ENCODE peak calls at places on chromosomes 6 and 20, in five cellular contexts. R is transverse colon, S is ovary, H is neuronal stem cell, N is GM23338. J is an unnamed sample. For H3K4me1, the result is how much of the 10 kb centered on the place peaks cover.

GRCh38 chr20:53387983-53388675 is 205.5 kb downstream of the ZNF217 start:
- DNase-seq in R (no peak), N (no peak), S (no peak), H (no peak), J (no peak)

GRCh38 chr20:37230200-37230599 is 31.4 kb downstream of the GHRH start:
- DNase-seq in N (no peak), H (no peak), R (no peak), S (no peak), J (no peak)

GRCh38 chr20:44811150-44811685 is 872 bp upstream of the RIMS4 start:
- DNase-seq in R (no peak), N (no peak), S (no peak), H (no peak), J (no peak)

GRCh38 chr20:5085380-5085779 is 34.4 kb downstream of the PCNA start:
- DNase-seq in R (peak), N (no peak), H (no peak), S (no peak), J (no peak)

GRCh38 chr6:20797597-20797996 is 263.3 kb downstream of the CDKAL1 start:
- DNase-seq in N (no peak), H (no peak), R (no peak), S (no peak), J (no peak)

GRCh38 chr6:129141499-129141898 is 258.6 kb downstream of the LAMA2 start:
- DNase-seq in H (no peak), S (no peak), N (no peak), R (no peak), J (no peak)

GRCh38 chr20:23654005-23654404 is 16.2 kb upstream of the CST3 start:
- DNase-seq in H (no peak), R (no peak), N (no peak), S (no peak), J (no peak)

GRCh38 chr6:113148576-113148975 is 708.6 kb upstream of the MARCKS start:
- DNase-seq in S (no peak), N (no peak), R (no peak), H (no peak), J (no peak)

GRCh38 chr20:57131601-57132391 is 134.6 kb downstream of the BMP7 start:
- DNase-seq in N (no peak), R (no peak), S (no peak), H (no peak), J (no peak)

GRCh38 chr6:163354085-163354484 is 60.4 kb upstream of the QKI start:
- DNase-seq in R (no peak), S (no peak), H (no peak), N (no peak), J (no peak)

GRCh38 chr6:88565836-88566235 is 397.6 kb downstream of the RNGTT start:
- DNase-seq in S (no peak), H (no peak), R (no peak), N (no peak), J (no peak)

GRCh38 chr20:10673176-10673830 is 496 bp downstream of the JAG1 start:
- DNase-seq in R (peak), N (peak), H (no peak), S (peak), J (no peak)

GRCh38 chr6:95159557-95159956 is 417.8 kb upstream of the MANEA start:
- DNase-seq in H (no peak), N (no peak), R (no peak), S (no peak), J (no peak)

GRCh38 chr6:1371933-1372332 is 17.4 kb upstream of the FOXF2 start:
- DNase-seq in H (no peak), R (no peak), S (no peak), N (no peak), J (no peak)

GRCh38 chr20:16864958-16865357 is 116.8 kb downstream of the OTOR start:
- DNase-seq in S (no peak), H (no peak), R (no peak), N (no peak), J (no peak)

GRCh38 chr6:128508588-128509296 is 11.7 kb downstream of the PTPRK start:
- DNase-seq in S (no peak), R (no peak), N (no peak), H (no peak), J (peak)

GRCh38 chr6:100889351-100889750 is 8.2 kb upstream of the ASCC3 start:
- DNase-seq in S (no peak), R (no peak), H (no peak), N (no peak), J (no peak)

GRCh38 chr20:16368645-16369292 is 204.5 kb downstream of the KIF16B start:
- DNase-seq in S (no peak), N (peak), R (no peak), H (no peak), J (no peak)

GRCh38 chr6:17932362-17932852 is 55.0 kb downstream of the KIF13A start:
- DNase-seq in R (no peak), N (no peak), H (no peak), S (peak), J (peak)

GRCh38 chr6:17928514-17929430 is 58.7 kb downstream of the KIF13A start:
- DNase-seq in R (no peak), N (no peak), S (no peak), H (no peak), J (peak)

GRCh38 chr6:17930321-17930993 is 57.0 kb downstream of the KIF13A start:
- DNase-seq in N (no peak), S (no peak), H (no peak), R (no peak), J (no peak)

GRCh38 chr6:17927705-17928104 is 59.7 kb downstream of the KIF13A start:
- DNase-seq in R (no peak), H (no peak), S (no peak), N (no peak), J (no peak)

DNA sequence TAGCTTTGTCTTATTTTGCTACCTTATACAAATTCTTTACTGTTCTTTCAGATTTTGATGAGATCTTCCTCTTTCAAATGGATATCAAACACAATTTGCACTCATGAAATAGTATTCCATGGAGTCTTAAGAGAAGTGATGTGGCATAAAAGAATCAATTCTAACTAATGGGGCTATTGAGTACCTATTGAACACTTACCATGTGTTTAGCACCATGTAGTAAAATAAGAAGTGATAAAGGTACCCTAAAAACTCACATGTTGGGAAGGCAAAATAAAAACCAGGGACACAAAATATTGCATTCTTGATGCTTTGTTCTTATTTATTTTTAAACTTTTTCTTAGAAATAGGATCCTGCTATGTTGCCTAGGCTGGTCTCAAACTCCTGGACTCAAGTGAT is 56.2 kb downstream of the KIF13A start:
- DNase-seq in R (no peak), N (no peak), H (no peak), S (no peak), J (no peak)
- H3K4me1 ChIP-seq in R (under half), N (under half), H (under half), S (under half), J (half or more)

GRCh38 chr6:13352165-13352564 is 23.8 kb upstream of the TBC1D7 start:
- DNase-seq in R (no peak), S (no peak), H (no peak), N (no peak), J (no peak)

GRCh38 chr6:13357551-13358075 is 29.3 kb upstream of the TBC1D7 start:
- DNase-seq in H (no peak), R (no peak), S (no peak), N (peak), J (peak)

GRCh38 chr6:13355969-13356368 is 27.6 kb upstream of the TBC1D7 start:
- DNase-seq in S (no peak), R (no peak), N (no peak), H (no peak), J (no peak)

GRCh38 chr6:13355043-13355945 is 27.0 kb upstream of the TBC1D7 start:
- DNase-seq in N (no peak), R (no peak), S (no peak), H (no peak), J (peak)

DNA sequence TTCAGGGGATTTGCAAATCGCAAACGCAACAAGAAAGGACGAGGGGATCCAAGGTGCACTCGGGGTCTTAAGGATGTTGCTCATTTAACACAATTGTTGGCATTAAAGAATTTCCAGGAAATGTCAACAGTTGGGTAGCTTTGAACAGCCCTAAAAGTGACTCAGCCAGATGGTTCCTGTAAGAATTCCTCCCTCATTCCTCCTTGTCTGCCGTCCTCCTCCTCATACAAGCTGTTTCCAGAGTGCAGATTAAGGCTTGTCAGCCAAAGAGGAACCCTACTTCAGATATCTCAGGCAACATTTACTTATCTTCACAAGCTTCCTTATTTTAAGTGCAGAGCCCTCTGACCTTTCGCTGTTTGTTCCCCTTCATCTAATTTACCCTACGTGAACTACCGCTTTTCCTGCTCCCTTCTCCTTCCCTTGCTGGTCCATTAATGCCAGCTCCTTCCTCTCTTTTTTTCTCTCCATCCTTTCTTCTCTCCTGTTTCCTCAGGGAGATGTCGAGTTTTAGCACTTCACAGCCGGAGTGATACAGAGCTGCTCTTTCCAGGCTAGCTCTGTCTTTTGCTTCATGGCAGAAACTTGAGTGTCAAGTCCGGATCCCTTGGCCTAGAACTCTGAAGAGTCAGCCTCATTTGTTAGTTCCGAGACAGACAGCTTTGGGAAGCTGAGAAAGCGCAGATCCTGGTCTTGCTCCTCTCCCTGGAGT is 26.1 kb upstream of the TBC1D7 start:
- DNase-seq in R (no peak), H (no peak), N (no peak), S (no peak), J (peak)
- H3K27ac ChIP-seq in R (peak), H (no peak), N (no peak), S (no peak), J (peak)

GRCh38 chr20:576156-576555 is 32.6 kb upstream of the CSNK2A1 start:
- DNase-seq in H (no peak), S (no peak), R (no peak), N (no peak), J (no peak)

GRCh38 chr20:574297-574942 is 30.8 kb upstream of the CSNK2A1 start:
- DNase-seq in R (no peak), H (no peak), S (no peak), N (peak), J (no peak)

GRCh38 chr20:575230-575629 is 31.6 kb upstream of the CSNK2A1 start:
- DNase-seq in N (peak), S (no peak), H (no peak), R (no peak), J (no peak)

GRCh38 chr20:573414-574296 is 30.1 kb upstream of the CSNK2A1 start:
- DNase-seq in R (no peak), H (no peak), S (no peak), N (no peak), J (no peak)

DNA sequence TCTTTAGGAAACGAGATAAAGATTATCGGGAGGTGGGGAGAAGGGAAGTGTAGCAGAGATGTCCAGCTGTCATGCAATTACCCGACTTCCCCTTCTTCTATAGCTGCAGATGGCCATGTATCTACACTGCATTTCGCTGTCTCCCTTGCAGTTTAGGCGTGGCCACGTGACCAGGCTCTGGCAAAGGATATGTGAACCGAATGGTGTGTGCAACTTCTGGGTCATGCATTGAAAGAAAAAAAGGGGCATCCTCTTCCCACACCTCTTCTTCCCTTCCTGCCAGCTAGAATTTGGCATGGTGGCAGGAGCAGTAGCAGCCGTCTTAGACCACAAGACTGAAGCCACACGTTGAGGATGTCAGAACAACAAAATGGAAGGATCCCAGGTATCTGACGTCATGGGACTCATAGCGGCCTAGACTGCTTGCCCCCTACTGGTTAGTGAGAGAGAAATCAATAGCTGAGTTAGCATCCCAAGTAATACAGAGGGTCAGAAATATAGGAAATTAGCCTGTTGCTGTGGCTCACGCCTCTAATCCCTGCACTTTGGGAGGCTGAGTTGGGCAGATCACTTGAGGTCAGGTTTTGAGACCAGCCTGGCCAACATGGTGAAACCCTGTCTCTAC is 32.8 kb downstream of the TCF15 start:
- DNase-seq in N (peak), H (no peak), R (no peak), S (no peak), J (no peak)
- H3K4me3 ChIP-seq in N (no peak), H (no peak), R (no peak), S (no peak), J (no peak)

DNA sequence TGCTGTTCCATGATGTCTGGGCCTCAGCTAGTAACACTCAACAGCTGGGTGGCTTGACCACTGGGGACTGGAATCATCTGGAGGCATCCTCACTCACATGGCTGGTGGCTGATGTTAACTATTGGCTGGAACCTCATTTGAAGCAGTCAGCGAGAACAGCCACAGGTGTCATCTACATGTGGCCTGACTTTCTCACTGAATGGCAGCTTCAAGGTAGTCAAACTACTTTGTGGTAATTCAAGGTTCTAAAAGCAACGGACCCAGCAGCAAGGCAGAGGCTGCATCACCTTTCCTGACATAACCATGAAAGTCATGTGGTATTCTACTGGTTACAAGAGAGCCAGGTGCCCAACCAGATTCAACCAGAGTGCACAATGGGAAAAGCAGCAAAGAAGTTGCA is 115.9 kb upstream of the DST start:
- DNase-seq in H (no peak), S (no peak), N (no peak), R (no peak), J (no peak)
- H3K4me1 ChIP-seq in H (under half), S (under half), N (half or more), R (under half), J (under half)

GRCh38 chr20:59157064-59157463 is 6.6 kb upstream of the ZNF831 start:
- DNase-seq in H (no peak), S (no peak), N (no peak), R (no peak), J (no peak)

GRCh38 chr20:59157961-59158541 is 5.6 kb upstream of the ZNF831 start:
- DNase-seq in R (no peak), N (peak), H (no peak), S (no peak), J (no peak)

GRCh38 chr20:59158673-59159072 is 4.9 kb upstream of the ZNF831 start:
- DNase-seq in R (no peak), H (no peak), N (no peak), S (no peak), J (no peak)

GRCh38 chr20:59159822-59160740 is 3.5 kb upstream of the ZNF831 start:
- DNase-seq in H (no peak), S (no peak), R (peak), N (no peak), J (no peak)

DNA sequence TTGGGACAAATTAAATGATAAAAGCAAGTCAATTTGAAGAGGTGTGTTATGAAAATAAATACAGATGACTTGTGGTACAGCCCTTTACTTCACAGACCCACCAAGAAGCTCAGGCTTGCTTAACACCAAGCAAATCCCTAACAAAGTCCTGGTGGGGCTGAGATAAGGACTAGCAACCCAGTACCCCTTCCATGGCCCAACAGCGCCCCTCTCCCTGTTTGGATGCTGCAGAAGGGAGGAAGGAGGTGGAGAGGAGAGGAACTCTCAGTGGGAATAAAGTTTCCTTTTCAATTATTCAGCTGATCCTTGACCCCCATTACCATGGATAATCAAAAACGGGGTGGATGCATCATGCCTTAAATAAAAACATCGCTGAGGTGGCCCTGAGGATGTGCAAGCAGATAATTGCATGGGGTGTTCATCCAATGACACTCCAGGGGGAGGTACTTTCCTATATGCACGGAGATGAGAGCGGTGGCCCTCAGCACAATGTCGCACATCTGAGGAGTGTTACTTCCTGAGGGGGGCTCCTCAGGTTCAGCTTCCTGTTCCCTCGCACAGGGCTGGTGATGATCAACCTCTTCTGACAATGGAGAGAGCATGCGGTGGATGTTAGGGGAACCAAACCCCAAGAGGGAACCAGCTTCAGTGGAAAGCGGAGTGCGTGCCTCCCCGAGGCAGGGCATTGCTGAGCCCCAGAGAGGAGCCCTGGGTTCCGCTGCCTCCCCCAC is 4.4 kb upstream of the ZNF831 start:
- DNase-seq in H (no peak), N (peak), S (no peak), R (peak), J (no peak)
- H3K27ac ChIP-seq in H (no peak), N (no peak), S (no peak), R (peak), J (no peak)

GRCh38 chr6:110476046-110476849 is at the start of gene SLC22A16:
- DNase-seq in S (no peak), R (no peak), H (no peak), N (peak), J (no peak)
- H3K4me3 ChIP-seq in S (peak), R (no peak), H (no peak), N (peak), J (no peak)

DNA sequence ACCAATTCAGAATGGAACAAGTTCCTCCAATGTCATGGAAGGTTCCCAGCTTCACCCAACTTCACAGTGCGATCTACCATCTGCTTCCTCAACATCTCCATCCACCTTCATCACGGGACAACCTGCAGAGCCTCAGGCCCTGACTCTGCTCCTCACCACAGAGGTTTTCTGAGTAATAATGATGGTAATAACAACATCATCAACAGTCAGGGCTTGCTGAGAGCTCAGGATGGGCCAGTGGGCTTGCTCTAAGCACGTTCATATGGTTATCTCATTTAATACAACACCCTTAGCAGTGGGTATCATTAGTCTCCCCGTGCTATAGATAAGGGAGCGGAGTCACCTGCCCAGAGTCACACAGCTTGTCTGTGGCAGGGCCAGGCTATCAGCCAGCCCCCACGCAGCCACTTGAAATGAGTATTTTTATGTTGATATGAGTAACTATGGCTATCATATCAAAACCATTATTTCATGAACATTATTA is 38.6 kb downstream of the PREX1 start:
- DNase-seq in S (no peak), H (no peak), N (no peak), R (no peak), J (no peak)
- H3K4me1 ChIP-seq in S (under half), H (under half), N (under half), R (under half), J (under half)

GRCh38 chr20:9574182-9574581 is 59.8 kb downstream of the LAMP5 start:
- DNase-seq in R (no peak), H (peak), N (peak), S (no peak), J (no peak)
- H3K27ac ChIP-seq in R (no peak), H (peak), N (no peak), S (no peak), J (no peak)

DNA sequence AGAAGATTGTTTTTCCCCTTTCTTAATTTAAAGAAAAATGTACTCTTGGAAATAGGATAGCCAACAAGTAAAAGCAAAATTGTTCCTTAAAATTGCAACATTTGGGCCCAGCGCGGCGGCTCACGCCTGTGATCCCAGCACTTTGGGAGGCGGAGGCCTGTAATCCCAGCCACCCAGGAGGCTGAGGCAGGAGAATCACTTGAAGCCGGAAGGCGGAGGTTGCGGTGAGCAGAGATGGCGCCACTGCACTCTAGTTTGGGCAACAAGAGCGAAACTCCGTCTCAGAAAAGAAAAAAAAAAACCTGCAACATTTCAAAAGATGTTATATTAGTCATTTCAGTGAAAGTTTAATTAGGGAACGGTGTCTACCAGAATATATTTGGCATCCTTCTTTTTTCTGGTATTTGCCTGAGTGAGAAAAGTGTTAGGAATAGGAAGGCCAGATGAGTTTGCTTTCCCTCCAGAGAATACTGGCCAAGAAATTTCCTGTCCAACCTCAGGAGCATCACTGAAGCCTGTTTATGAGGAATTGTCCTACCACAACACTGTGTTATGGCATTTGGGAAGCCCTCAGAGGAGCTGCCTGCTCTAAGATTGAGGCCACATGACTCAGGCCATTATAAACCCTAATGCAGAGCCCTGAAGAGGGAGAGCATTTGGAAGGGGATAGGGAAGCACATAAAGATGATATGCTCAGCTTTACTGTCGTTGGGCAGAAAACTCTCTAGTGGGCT is 1.2 kb upstream of the GJA1 start:
- DNase-seq in R (no peak), H (no peak), N (peak), S (peak), J (no peak)
- H3K4me3 ChIP-seq in R (no peak), H (no peak), N (peak), S (no peak), J (no peak)

J was measured in SJSA1.